ENCODE peak calls at places on chromosomes 12 and 14, in seven cellular contexts. Q is fibroblast of pulmonary artery; J is CD4-positive, alpha-beta T cell; P is CD4-positive, alpha-beta memory T cell; K is upper lobe of left lung; F is aorta; I is T-helper 1 cell. E is an unnamed sample.

GRCh38 chr14:72443991-72444431 is 449.9 kb downstream of the DPF3 start:
- DNase-seq in Q (no peak), J (no peak), P (peak), K (no peak), F (no peak), I (peak), E (no peak)

GRCh38 chr12:3132636-3133409 is 55.6 kb downstream of the TSPAN9 start:
- DNase-seq in Q (peak), J (no peak), P (no peak), K (no peak), F (peak), I (no peak), E (peak)

GRCh38 chr12:99053599-99054362 is 408.7 kb downstream of the APAF1 start:
- DNase-seq in Q (no peak), J (no peak), P (no peak), K (no peak), F (no peak), I (no peak), E (peak)

GRCh38 chr12:1815814-1816729 is 4.3 kb upstream of the LRTM2 start:
- DNase-seq in Q (no peak), J (no peak), P (no peak), K (no peak), F (no peak), I (no peak), E (no peak)

GRCh38 chr12:113891737-113892520 is 74.2 kb downstream of the RBM19 start:
- DNase-seq in Q (no peak), J (no peak), P (no peak), K (no peak), F (no peak), I (no peak), E (no peak)

GRCh38 chr14:60327447-60328331 is 78.7 kb downstream of the PPM1A start:
- DNase-seq in Q (peak), J (no peak), P (no peak), K (peak), F (no peak), I (peak), E (peak)

GRCh38 chr14:75826599-75826998 is 155.2 kb downstream of the TGFB3 start:
- DNase-seq in Q (no peak), J (no peak), P (no peak), K (no peak), F (no peak), I (no peak), E (no peak)

GRCh38 chr14:21735639-21736307 is 62.2 kb upstream of the OR4E1 start:
- DNase-seq in Q (no peak), J (no peak), P (no peak), K (no peak), F (no peak), I (peak), E (no peak)

GRCh38 chr12:7512528-7512927 is 9.0 kb upstream of the CD163 start:
- DNase-seq in Q (peak), J (no peak), P (no peak), K (peak), F (peak), I (no peak), E (peak)

GRCh38 chr14:98925362-98926040 is 346.5 kb downstream of the BCL11B start:
- DNase-seq in Q (no peak), J (no peak), P (no peak), K (no peak), F (no peak), I (no peak), E (no peak)

GRCh38 chr12:123150804-123151678 is at the start of gene PITPNM2:
- DNase-seq in Q (peak), J (peak), P (peak), K (peak), F (peak), I (peak), E (no peak)

GRCh38 chr12:97038859-97039258 is 131.8 kb downstream of the NEDD1 start:
- DNase-seq in Q (no peak), J (no peak), P (no peak), K (no peak), F (no peak), I (no peak), E (peak)

GRCh38 chr12:120760349-120761245 is 35.0 kb downstream of the ACADS start:
- DNase-seq in Q (no peak), J (peak), P (peak), K (no peak), F (no peak), I (peak), E (no peak)

GRCh38 chr12:57309420-57309819 is 58.4 kb upstream of the STAC3 start:
- DNase-seq in Q (peak), J (no peak), P (no peak), K (no peak), F (no peak), I (no peak), E (peak)

GRCh38 chr12:100721193-100721592 is 73.4 kb upstream of the ANO4 start:
- DNase-seq in Q (no peak), J (no peak), P (no peak), K (no peak), F (no peak), I (no peak), E (no peak)

GRCh38 chr12:6230321-6231110 is 30.3 kb downstream of the CD9 start:
- DNase-seq in Q (peak), J (peak), P (peak), K (peak), F (peak), I (peak), E (peak)

GRCh38 chr12:116556964-116557706 is 2.0 kb upstream of the MAP1LC3B2 start:
- DNase-seq in Q (peak), J (no peak), P (no peak), K (no peak), F (no peak), I (no peak), E (peak)

GRCh38 chr12:26269554-26270284 is 74.3 kb downstream of the SSPN start:
- DNase-seq in Q (no peak), J (no peak), P (no peak), K (no peak), F (no peak), I (no peak), E (no peak)

GRCh38 chr14:21494902-21495762 is 16.0 kb downstream of the METTL3 start:
- DNase-seq in Q (peak), J (no peak), P (no peak), K (no peak), F (no peak), I (no peak), E (peak)

GRCh38 chr12:16449459-16449858 is 102.0 kb downstream of the MGST1 start:
- DNase-seq in Q (peak), J (no peak), P (no peak), K (no peak), F (no peak), I (no peak), E (no peak)

E was measured in astrocyte.